ENCODE peak calls at places on chromosome 7, in seven cellular contexts. L, A, S, O, W, Y and Q are unnamed samples.
A peak's percentile ranks its signal among the peaks of the same experiment; 100 is the strongest.

GRCh38 chr7:3089493-3089892 is 45.8 kb upstream of the CARD11 start:
- DNase-seq in Y (peak; percentile 9), L (peak; percentile 40), S (no peak), W (no peak), A (no peak), O (peak; percentile 14), Q (no peak)

GRCh38 chr7:101542527-101543241 is 86.4 kb downstream of the MYL10 start:
- DNase-seq in O (peak; percentile 21), Y (peak; percentile 40), S (peak; percentile 61), A (peak; percentile 33), L (peak; percentile 76), W (peak; percentile 93), Q (no peak)

GRCh38 chr7:135964791-135965190 is 12.4 kb downstream of the MTPN start:
- DNase-seq in O (no peak), L (no peak), Y (no peak), S (no peak), W (no peak), A (no peak), Q (no peak)

GRCh38 chr7:43591551-43592180 is 8.8 kb downstream of the STK17A start:
- DNase-seq in W (no peak), O (no peak), S (no peak), L (no peak), Y (no peak), A (peak; percentile 44), Q (no peak)

GRCh38 chr7:77827999-77828398 is 29.4 kb downstream of the PHTF2 start:
- DNase-seq in Y (no peak), S (no peak), A (no peak), W (no peak), L (no peak), O (no peak), Q (no peak)

GRCh38 chr7:133633055-133633454 is 380.2 kb downstream of the EXOC4 start:
- DNase-seq in W (no peak), Y (peak; percentile 55), A (no peak), S (no peak), L (no peak), O (peak; percentile 0), Q (no peak)

GRCh38 chr7:86644282-86645173 is 819 bp downstream of the GRM3 start:
- DNase-seq in Y (no peak), A (peak; percentile 8), W (no peak), S (no peak), L (no peak), O (no peak), Q (peak; percentile 63)

GRCh38 chr7:40419832-40420231 is 285.0 kb downstream of the SUGCT start:
- DNase-seq in S (no peak), Y (no peak), L (no peak), A (no peak), O (no peak), W (no peak), Q (no peak)

GRCh38 chr7:13945670-13946069 is 43.8 kb downstream of the ETV1 start:
- DNase-seq in S (no peak), A (no peak), W (no peak), Y (peak; percentile 51), O (peak; percentile 29), L (no peak), Q (no peak)

GRCh38 chr7:76352193-76352592 is 6.6 kb downstream of the YWHAG start:
- DNase-seq in A (no peak), Y (no peak), O (no peak), L (no peak), S (no peak), W (no peak), Q (no peak)

GRCh38 chr7:156940421-156941122 is 8.9 kb upstream of the NOM1 start:
- DNase-seq in A (no peak), S (no peak), W (no peak), L (no peak), Y (no peak), O (no peak), Q (no peak)

GRCh38 chr7:45943986-45944385 is 22.9 kb upstream of the IGFBP3 start:
- DNase-seq in S (no peak), Y (peak; percentile 73), L (no peak), A (no peak), W (no peak), O (no peak), Q (no peak)

GRCh38 chr7:82599910-82600309 is 156.3 kb upstream of the CACNA2D1 start:
- DNase-seq in A (no peak), L (no peak), O (no peak), S (no peak), W (no peak), Y (no peak), Q (no peak)

GRCh38 chr7:99016196-99016595 is 127.7 kb downstream of the SMURF1 start:
- DNase-seq in O (no peak), L (no peak), Y (no peak), S (no peak), W (no peak), A (no peak), Q (no peak)

GRCh38 chr7:98249106-98249505 is 2.9 kb downstream of the TECPR1 start:
- DNase-seq in W (no peak), A (no peak), S (no peak), Y (no peak), O (no peak), L (no peak), Q (no peak)

GRCh38 chr7:2619120-2619519 is 12.7 kb upstream of the TTYH3 start:
- DNase-seq in A (no peak), W (no peak), L (no peak), Y (peak; percentile 69), O (no peak), S (no peak), Q (no peak)

GRCh38 chr7:155467846-155468821 is 10.2 kb downstream of the EN2 start:
- DNase-seq in Y (no peak), A (no peak), L (no peak), O (no peak), W (peak; percentile 84), S (no peak), Q (peak; percentile 63)

GRCh38 chr7:74418076-74418475 is 35.6 kb upstream of the GTF2IRD1 start:
- DNase-seq in Y (no peak), A (no peak), W (no peak), S (no peak), O (no peak), L (no peak), Q (peak; percentile 55)

GRCh38 chr7:121529003-121529402 is 132.9 kb upstream of the FAM3C start:
- DNase-seq in A (no peak), S (no peak), Y (no peak), L (no peak), O (no peak), W (no peak), Q (no peak)

GRCh38 chr7:155009570-155010157 is 6.7 kb upstream of the PAXIP1 start:
- DNase-seq in S (no peak), L (peak; percentile 47), W (no peak), A (no peak), O (no peak), Y (no peak), Q (no peak)

GRCh38 chr7:87475359-87476178 is at the start of gene ABCB4:
- DNase-seq in O (no peak), S (no peak), L (no peak), A (peak; percentile 52), W (no peak), Y (no peak), Q (peak; percentile 74)

GRCh38 chr7:108347616-108348015 is 108.6 kb downstream of the NRCAM start:
- DNase-seq in A (no peak), O (no peak), S (no peak), L (no peak), W (no peak), Y (peak; percentile 64), Q (no peak)

GRCh38 chr7:151069841-151070572 is 10.6 kb downstream of the FASTK start:
- DNase-seq in S (no peak), Y (no peak), O (no peak), A (no peak), W (no peak), L (no peak), Q (peak; percentile 67)

GRCh38 chr7:41058986-41059741 is 643.7 kb downstream of the INHBA start:
- DNase-seq in W (no peak), L (no peak), Y (peak; percentile 29), A (no peak), S (no peak), O (no peak), Q (no peak)

GRCh38 chr7:47416454-47417121 is 165.3 kb downstream of the TNS3 start:
- DNase-seq in W (peak; percentile 80), Y (no peak), O (no peak), A (no peak), S (no peak), L (no peak), Q (peak; percentile 72)

GRCh38 chr7:75875113-75876080 is 3.4 kb upstream of the RHBDD2 start:
- DNase-seq in S (no peak), L (no peak), A (no peak), W (no peak), O (no peak), Y (no peak), Q (no peak)

GRCh38 chr7:51000956-51001355 is 218.3 kb upstream of the GRB10 start:
- DNase-seq in W (no peak), O (no peak), A (no peak), L (no peak), S (no peak), Y (no peak), Q (no peak)

GRCh38 chr7:91517408-91517807 is 253.2 kb downstream of the FZD1 start:
- DNase-seq in O (no peak), Y (no peak), L (no peak), W (no peak), A (no peak), S (no peak), Q (no peak)

GRCh38 chr7:147438216-147438615 is 1152.3 kb upstream of the C7orf33 start:
- DNase-seq in Y (no peak), S (no peak), L (no peak), A (no peak), O (no peak), W (no peak), Q (no peak)

GRCh38 chr7:34298492-34298891 is 359.5 kb upstream of the NPSR1 start:
- DNase-seq in S (no peak), L (no peak), O (no peak), A (no peak), W (no peak), Y (peak; percentile 22), Q (no peak)

GRCh38 chr7:90879924-90880323 is 283.8 kb downstream of the CDK14 start:
- DNase-seq in W (no peak), A (no peak), S (no peak), Y (no peak), L (no peak), O (no peak), Q (no peak)

GRCh38 chr7:28296571-28297483 is 115.5 kb upstream of the CREB5 start:
- DNase-seq in Y (peak; percentile 66), W (no peak), L (peak; percentile 31), O (peak; percentile 33), S (peak; percentile 40), A (no peak), Q (no peak)

GRCh38 chr7:42236266-42237161 is 495 bp downstream of the GLI3 start:
- DNase-seq in A (peak; percentile 28), Y (peak; percentile 74), W (peak; percentile 94), S (no peak), L (no peak), O (no peak), Q (peak; percentile 86)

GRCh38 chr7:140506788-140507464 is 27.6 kb upstream of the MKRN1 start:
- DNase-seq in A (no peak), O (peak; percentile 79), S (no peak), Y (peak; percentile 74), W (no peak), L (no peak), Q (no peak)

GRCh38 chr7:133582766-133583523 is 330.1 kb downstream of the EXOC4 start:
- DNase-seq in W (no peak), S (no peak), Y (peak; percentile 85), O (no peak), A (no peak), L (no peak), Q (no peak)

GRCh38 chr7:44470080-44470479 is 20.4 kb downstream of the NUDCD3 start:
- DNase-seq in Y (no peak), A (no peak), S (no peak), O (no peak), W (no peak), L (no peak), Q (no peak)

GRCh38 chr7:305410-306151 is 15.6 kb downstream of the FOXL3 start:
- DNase-seq in A (no peak), W (no peak), O (no peak), L (no peak), S (no peak), Y (no peak), Q (peak; percentile 62)